ENCODE peak calls at places on chromosomes 12 and 14, in eight cellular contexts. G is WTC11, S is GM20000, N is lung microvascular endothelial cell, P is NCI-H2171, E is nucleus accumbens, T is HT1080, L is PC-3. K is an unnamed sample.
A peak's percentile ranks its signal among the peaks of the same experiment; 100 is the strongest.

GRCh38 chr12:48954781-48955501 is 2.3 kb downstream of the ARF3 start:
- DNase-seq in T (no peak), N (no peak), S (no peak), P (no peak), G (no peak), L (no peak), E (no peak), K (no peak)

GRCh38 chr12:51391047-51391837 is at the start of gene GALNT6:
- DNase-seq in E (no peak), L (peak; percentile 70), N (peak; percentile 55), T (peak; percentile 59), S (peak; percentile 90), P (peak; percentile 63), G (peak; percentile 79), K (peak; percentile 58)

GRCh38 chr14:73403181-73403752 is 55.1 kb downstream of the NUMB start:
- DNase-seq in S (no peak), G (no peak), L (no peak), N (no peak), P (no peak), E (no peak), T (no peak), K (no peak)

GRCh38 chr12:14723763-14724162 is 27.4 kb upstream of the GUCY2C start:
- DNase-seq in E (no peak), S (peak; percentile 58), P (no peak), N (peak; percentile 75), G (peak; percentile 57), T (peak; percentile 32), L (peak; percentile 62), K (peak; percentile 73)

GRCh38 chr14:104972301-104973211 is 5.6 kb downstream of the AHNAK2 start:
- DNase-seq in E (no peak), P (peak; percentile 66), L (peak; percentile 97), N (peak; percentile 45), G (no peak), S (no peak), T (peak; percentile 92), K (no peak)

GRCh38 chr12:75790219-75790618 is 241.4 kb downstream of the PHLDA1 start:
- DNase-seq in L (peak; percentile 35), T (peak; percentile 78), S (no peak), E (no peak), P (no peak), G (no peak), N (no peak), K (no peak)

GRCh38 chr14:93065272-93065730 is 50.4 kb downstream of the ITPK1 start:
- DNase-seq in G (no peak), T (no peak), N (no peak), E (no peak), P (no peak), L (peak; percentile 12), S (no peak), K (no peak)

GRCh38 chr12:121534495-121535148 is 46.2 kb downstream of the KDM2B start:
- DNase-seq in T (no peak), S (peak; percentile 75), L (no peak), E (no peak), N (no peak), G (peak; percentile 51), P (no peak), K (peak; percentile 18)

GRCh38 chr12:110071967-110072366 is 23.6 kb upstream of the C12orf76 start:
- DNase-seq in E (no peak), T (no peak), N (no peak), P (no peak), S (no peak), G (no peak), L (no peak), K (no peak)

GRCh38 chr12:125773033-125773432 is 707.8 kb downstream of the AACS start:
- DNase-seq in N (no peak), E (no peak), P (no peak), T (peak; percentile 59), L (peak; percentile 25), S (peak; percentile 32), G (peak; percentile 32), K (peak; percentile 77)

K was measured in OCI-LY7.